ENCODE peak calls at places on chromosomes 4 and X, in eight cellular contexts. One of them, this sample, is unnamed.

GRCh38 chr4:89221175-89221867 is 86.3 kb downstream of the GPRIN3 start:
- DNase-seq in DND-41: no peak
- DNase-seq in dorsolateral prefrontal cortex: no peak
- DNase-seq in suprapubic skin: no peak
- DNase-seq in cardiac muscle cell: no peak
- DNase-seq in fibroblast of mammary gland: no peak
- DNase-seq in endothelial cell of umbilical vein: no peak
- DNase-seq in mucosa of descending colon: no peak
- DNase-seq in this sample: no peak

GRCh38 chr4:84920591-84920990 is 45.9 kb downstream of the WDFY3 start:
- DNase-seq in endothelial cell of umbilical vein: peak; percentile 65
- DNase-seq in dorsolateral prefrontal cortex: no peak
- DNase-seq in fibroblast of mammary gland: peak; percentile 84
- DNase-seq in cardiac muscle cell: no peak
- DNase-seq in suprapubic skin: no peak
- DNase-seq in mucosa of descending colon: no peak
- DNase-seq in DND-41: no peak
- DNase-seq in this sample: no peak

GRCh38 chr4:126986828-126987227 is 645.9 kb upstream of the INTU start:
- DNase-seq in dorsolateral prefrontal cortex: no peak
- DNase-seq in mucosa of descending colon: no peak
- DNase-seq in endothelial cell of umbilical vein: no peak
- DNase-seq in fibroblast of mammary gland: peak; percentile 59
- DNase-seq in DND-41: no peak
- DNase-seq in suprapubic skin: no peak
- DNase-seq in cardiac muscle cell: no peak
- DNase-seq in this sample: no peak

GRCh38 chr4:2449511-2450392 is 19.2 kb upstream of the RNF4 start:
- DNase-seq in fibroblast of mammary gland: no peak
- DNase-seq in cardiac muscle cell: no peak
- DNase-seq in endothelial cell of umbilical vein: no peak
- DNase-seq in DND-41: no peak
- DNase-seq in suprapubic skin: no peak
- DNase-seq in dorsolateral prefrontal cortex: no peak
- DNase-seq in mucosa of descending colon: no peak
- DNase-seq in this sample: no peak

GRCh38 chr4:79964715-79965345 is 108.2 kb downstream of the ANTXR2 start:
- DNase-seq in cardiac muscle cell: peak; percentile 14
- DNase-seq in endothelial cell of umbilical vein: no peak
- DNase-seq in dorsolateral prefrontal cortex: no peak
- DNase-seq in DND-41: no peak
- DNase-seq in mucosa of descending colon: no peak
- DNase-seq in fibroblast of mammary gland: no peak
- DNase-seq in suprapubic skin: no peak
- DNase-seq in this sample: no peak

GRCh38 chr4:89704651-89705395 is 132.1 kb downstream of the SNCA start:
- DNase-seq in endothelial cell of umbilical vein: no peak
- DNase-seq in cardiac muscle cell: no peak
- DNase-seq in dorsolateral prefrontal cortex: no peak
- DNase-seq in DND-41: no peak
- DNase-seq in fibroblast of mammary gland: no peak
- DNase-seq in suprapubic skin: no peak
- DNase-seq in mucosa of descending colon: no peak
- DNase-seq in this sample: no peak

GRCh38 chr4:104429150-104429741 is 65.4 kb downstream of the CXXC4 start:
- DNase-seq in fibroblast of mammary gland: no peak
- DNase-seq in endothelial cell of umbilical vein: no peak
- DNase-seq in dorsolateral prefrontal cortex: no peak
- DNase-seq in suprapubic skin: no peak
- DNase-seq in mucosa of descending colon: no peak
- DNase-seq in DND-41: no peak
- DNase-seq in cardiac muscle cell: no peak
- DNase-seq in this sample: no peak

GRCh38 chr4:105191621-105192210 is 45.0 kb downstream of the TET2 start:
- DNase-seq in fibroblast of mammary gland: peak; percentile 57
- DNase-seq in DND-41: no peak
- DNase-seq in endothelial cell of umbilical vein: peak; percentile 67
- DNase-seq in cardiac muscle cell: no peak
- DNase-seq in suprapubic skin: no peak
- DNase-seq in mucosa of descending colon: no peak
- DNase-seq in dorsolateral prefrontal cortex: no peak
- DNase-seq in this sample: no peak

GRCh38 chr4:110799171-110799570 is 176.3 kb upstream of the PITX2 start:
- DNase-seq in DND-41: no peak
- DNase-seq in dorsolateral prefrontal cortex: no peak
- DNase-seq in mucosa of descending colon: no peak
- DNase-seq in fibroblast of mammary gland: no peak
- DNase-seq in suprapubic skin: no peak
- DNase-seq in endothelial cell of umbilical vein: no peak
- DNase-seq in cardiac muscle cell: no peak
- DNase-seq in this sample: no peak

GRCh38 chrX:32644476-32644875 is 566.9 kb downstream of the DMD start:
- DNase-seq in cardiac muscle cell: no peak
- DNase-seq in mucosa of descending colon: no peak
- DNase-seq in endothelial cell of umbilical vein: no peak
- DNase-seq in suprapubic skin: no peak
- DNase-seq in dorsolateral prefrontal cortex: no peak
- DNase-seq in fibroblast of mammary gland: no peak
- DNase-seq in DND-41: no peak
- DNase-seq in this sample: no peak

GRCh38 chr4:84401669-84402068 is 97.4 kb downstream of the NKX6-1 start:
- DNase-seq in dorsolateral prefrontal cortex: no peak
- DNase-seq in fibroblast of mammary gland: no peak
- DNase-seq in suprapubic skin: no peak
- DNase-seq in mucosa of descending colon: no peak
- DNase-seq in DND-41: no peak
- DNase-seq in endothelial cell of umbilical vein: no peak
- DNase-seq in cardiac muscle cell: peak; percentile 42
- DNase-seq in this sample: no peak

GRCh38 chr4:169791064-169791463 is 33.3 kb upstream of the HPF1 start:
- DNase-seq in cardiac muscle cell: no peak
- DNase-seq in fibroblast of mammary gland: peak; percentile 4
- DNase-seq in DND-41: no peak
- DNase-seq in mucosa of descending colon: no peak
- DNase-seq in endothelial cell of umbilical vein: no peak
- DNase-seq in suprapubic skin: no peak
- DNase-seq in dorsolateral prefrontal cortex: no peak
- DNase-seq in this sample: no peak

GRCh38 chr4:108170729-108171540 is 2.2 kb upstream of the LEF1 start:
- DNase-seq in mucosa of descending colon: no peak
- DNase-seq in dorsolateral prefrontal cortex: no peak
- DNase-seq in DND-41: peak; percentile 64
- DNase-seq in cardiac muscle cell: peak; percentile 31
- DNase-seq in endothelial cell of umbilical vein: peak; percentile 12
- DNase-seq in fibroblast of mammary gland: no peak
- DNase-seq in suprapubic skin: no peak
- DNase-seq in this sample: no peak

GRCh38 chrX:95383778-95384177 is 1300.9 kb upstream of the DIAPH2 start:
- DNase-seq in fibroblast of mammary gland: peak; percentile 3
- DNase-seq in endothelial cell of umbilical vein: no peak
- DNase-seq in mucosa of descending colon: no peak
- DNase-seq in suprapubic skin: no peak
- DNase-seq in DND-41: no peak
- DNase-seq in dorsolateral prefrontal cortex: no peak
- DNase-seq in cardiac muscle cell: no peak
- DNase-seq in this sample: no peak

GRCh38 chrX:12973561-12974216 is 1.2 kb upstream of the TMSB4X start:
- DNase-seq in cardiac muscle cell: no peak
- DNase-seq in endothelial cell of umbilical vein: peak; percentile 37
- DNase-seq in fibroblast of mammary gland: no peak
- DNase-seq in dorsolateral prefrontal cortex: no peak
- DNase-seq in suprapubic skin: peak; percentile 69
- DNase-seq in DND-41: peak; percentile 81
- DNase-seq in mucosa of descending colon: peak; percentile 49
- DNase-seq in this sample: peak; percentile 59

GRCh38 chrX:55488559-55489314 is 911 bp downstream of the USP51 start:
- DNase-seq in suprapubic skin: peak; percentile 72
- DNase-seq in fibroblast of mammary gland: peak; percentile 59
- DNase-seq in dorsolateral prefrontal cortex: peak; percentile 66
- DNase-seq in mucosa of descending colon: peak; percentile 72
- DNase-seq in DND-41: peak; percentile 78
- DNase-seq in endothelial cell of umbilical vein: peak; percentile 73
- DNase-seq in cardiac muscle cell: peak; percentile 66
- DNase-seq in this sample: peak; percentile 64

GRCh38 chr4:166625018-166625637 is 609.2 kb downstream of the SPOCK3 start:
- DNase-seq in dorsolateral prefrontal cortex: no peak
- DNase-seq in mucosa of descending colon: no peak
- DNase-seq in cardiac muscle cell: no peak
- DNase-seq in DND-41: no peak
- DNase-seq in endothelial cell of umbilical vein: no peak
- DNase-seq in fibroblast of mammary gland: no peak
- DNase-seq in suprapubic skin: no peak
- DNase-seq in this sample: no peak

GRCh38 chrX:57929373-57929772 is 19.1 kb upstream of the ZXDA start:
- DNase-seq in dorsolateral prefrontal cortex: no peak
- DNase-seq in suprapubic skin: no peak
- DNase-seq in fibroblast of mammary gland: peak; percentile 25
- DNase-seq in cardiac muscle cell: peak; percentile 29
- DNase-seq in endothelial cell of umbilical vein: peak; percentile 37
- DNase-seq in DND-41: peak; percentile 9
- DNase-seq in mucosa of descending colon: no peak
- DNase-seq in this sample: no peak

DNA sequence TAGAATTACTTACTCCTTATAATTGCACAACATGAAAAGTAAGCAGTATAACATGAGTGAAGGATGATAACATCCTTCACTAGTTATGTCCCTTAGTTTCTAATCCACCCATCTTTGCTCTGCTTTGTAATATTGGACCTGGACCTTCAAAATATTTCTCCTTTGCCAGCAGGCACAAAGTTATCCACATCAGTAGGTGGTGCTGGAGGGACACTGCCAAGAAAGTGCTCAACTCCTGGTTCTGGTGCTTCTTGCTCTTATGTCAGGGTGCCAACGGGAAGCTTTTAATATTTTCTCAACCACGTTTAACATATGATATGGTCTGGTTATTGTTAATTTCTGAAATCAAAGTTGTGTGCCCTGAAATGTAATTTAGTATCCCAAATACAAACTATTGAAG is 49.1 kb downstream of the TMEM165 start:
- DNase-seq in fibroblast of mammary gland: peak; percentile 61
- DNase-seq in suprapubic skin: no peak
- DNase-seq in endothelial cell of umbilical vein: peak; percentile 31
- DNase-seq in mucosa of descending colon: no peak
- DNase-seq in dorsolateral prefrontal cortex: no peak
- DNase-seq in cardiac muscle cell: peak; percentile 23
- DNase-seq in DND-41: no peak
- DNase-seq in this sample: no peak
- H3K4me3 ChIP-seq in fibroblast of mammary gland: no peak overlapping the region
- H3K4me3 ChIP-seq in suprapubic skin: no peak overlapping the region
- H3K4me3 ChIP-seq in endothelial cell of umbilical vein: no peak overlapping the region
- H3K4me3 ChIP-seq in mucosa of descending colon: no peak overlapping the region
- H3K4me3 ChIP-seq in dorsolateral prefrontal cortex: no peak overlapping the region
- H3K4me3 ChIP-seq in cardiac muscle cell: no peak overlapping the region
- H3K4me3 ChIP-seq in DND-41: no peak overlapping the region
- H3K4me3 ChIP-seq in this sample: no peak overlapping the region

GRCh38 chr4:85939595-85939994 is 420.3 kb downstream of the MAPK10 start:
- DNase-seq in DND-41: no peak
- DNase-seq in suprapubic skin: no peak
- DNase-seq in dorsolateral prefrontal cortex: no peak
- DNase-seq in mucosa of descending colon: no peak
- DNase-seq in fibroblast of mammary gland: peak; percentile 49
- DNase-seq in endothelial cell of umbilical vein: no peak
- DNase-seq in cardiac muscle cell: no peak
- DNase-seq in this sample: no peak
- H3K4me3 ChIP-seq in DND-41: no peak overlapping the region
- H3K4me3 ChIP-seq in suprapubic skin: peak overlapping the region; percentile 7
- H3K4me3 ChIP-seq in dorsolateral prefrontal cortex: no peak overlapping the region
- H3K4me3 ChIP-seq in mucosa of descending colon: no peak overlapping the region
- H3K4me3 ChIP-seq in fibroblast of mammary gland: peak overlapping the region; percentile 27
- H3K4me3 ChIP-seq in endothelial cell of umbilical vein: no peak overlapping the region
- H3K4me3 ChIP-seq in cardiac muscle cell: no peak overlapping the region
- H3K4me3 ChIP-seq in this sample: no peak overlapping the region

DNA sequence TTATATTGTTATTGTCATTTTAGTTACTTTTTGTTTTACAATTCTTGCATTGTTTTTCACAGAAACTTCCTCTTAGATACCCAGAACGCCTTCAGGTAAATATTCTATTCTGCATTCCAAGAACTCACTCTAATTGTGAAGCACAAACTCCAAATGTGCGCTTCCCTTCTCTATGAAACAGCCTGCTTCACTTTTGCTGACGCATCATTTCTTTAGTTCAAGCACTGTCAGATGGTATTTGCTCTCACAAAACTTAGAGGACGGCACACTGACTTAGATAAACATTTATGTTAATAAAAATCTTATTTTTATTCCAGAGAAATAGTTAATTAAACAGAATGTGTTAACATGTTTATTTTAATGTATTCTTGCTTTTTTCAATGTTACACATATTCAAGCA is 3.3 kb downstream of the CSN1S1 start:
- DNase-seq in fibroblast of mammary gland: no peak
- DNase-seq in suprapubic skin: no peak
- DNase-seq in cardiac muscle cell: no peak
- DNase-seq in DND-41: no peak
- DNase-seq in mucosa of descending colon: no peak
- DNase-seq in endothelial cell of umbilical vein: no peak
- DNase-seq in dorsolateral prefrontal cortex: no peak
- DNase-seq in this sample: no peak
- H3K4me3 ChIP-seq in fibroblast of mammary gland: no peak overlapping the region
- H3K4me3 ChIP-seq in suprapubic skin: no peak overlapping the region
- H3K4me3 ChIP-seq in cardiac muscle cell: no peak overlapping the region
- H3K4me3 ChIP-seq in DND-41: no peak overlapping the region
- H3K4me3 ChIP-seq in mucosa of descending colon: no peak overlapping the region
- H3K4me3 ChIP-seq in endothelial cell of umbilical vein: no peak overlapping the region
- H3K4me3 ChIP-seq in dorsolateral prefrontal cortex: no peak overlapping the region
- H3K4me3 ChIP-seq in this sample: no peak overlapping the region

DNA sequence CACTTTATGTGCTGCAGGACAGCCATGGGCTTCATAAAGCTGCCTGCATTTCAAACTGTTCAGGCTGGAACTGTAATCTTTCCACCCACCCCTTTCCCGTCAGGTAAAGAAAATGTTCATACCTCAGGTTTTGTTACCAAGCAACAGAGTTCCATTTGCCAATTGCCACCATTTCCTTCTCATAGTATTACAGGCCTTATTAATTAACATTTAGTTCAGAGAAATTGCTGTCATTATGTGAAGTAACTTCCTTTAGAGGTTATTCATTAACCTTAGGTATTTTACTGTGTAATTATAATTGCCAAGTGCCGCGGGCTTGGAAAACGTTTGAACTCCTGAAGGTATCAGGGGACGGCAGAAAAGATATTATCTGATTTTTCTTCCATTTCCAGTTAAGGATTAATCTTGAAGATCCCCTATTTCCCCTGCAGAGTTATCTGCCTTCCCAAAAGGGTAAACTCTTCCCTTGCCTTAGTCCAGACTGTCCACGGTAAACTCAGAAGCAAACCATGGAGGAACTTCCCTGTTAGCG is 149.6 kb downstream of the SPRY1 start:
- DNase-seq in endothelial cell of umbilical vein: no peak
- DNase-seq in fibroblast of mammary gland: no peak
- DNase-seq in suprapubic skin: no peak
- DNase-seq in cardiac muscle cell: no peak
- DNase-seq in DND-41: no peak
- DNase-seq in mucosa of descending colon: no peak
- DNase-seq in dorsolateral prefrontal cortex: no peak
- DNase-seq in this sample: no peak
- H3K4me3 ChIP-seq in endothelial cell of umbilical vein: no peak overlapping the region
- H3K4me3 ChIP-seq in fibroblast of mammary gland: no peak overlapping the region
- H3K4me3 ChIP-seq in suprapubic skin: no peak overlapping the region
- H3K4me3 ChIP-seq in cardiac muscle cell: no peak overlapping the region
- H3K4me3 ChIP-seq in DND-41: no peak overlapping the region
- H3K4me3 ChIP-seq in mucosa of descending colon: no peak overlapping the region
- H3K4me3 ChIP-seq in dorsolateral prefrontal cortex: no peak overlapping the region
- H3K4me3 ChIP-seq in this sample: no peak overlapping the region